ENCODE peak calls at places on chromosome 21, in eight cellular contexts. F, A, I, V, Y, X, B and G are unnamed samples.

GRCh38 chr21:46065215-46065992 is 32.5 kb upstream of the COL6A2 start:
- DNase-seq in V (peak; percentile 38), B (peak; percentile 73), I (peak; percentile 58), X (peak; percentile 55), Y (no peak), A (peak; percentile 19), F (no peak), G (no peak)

GRCh38 chr21:45891388-45892155 is 90.0 kb upstream of the COL6A1 start:
- DNase-seq in B (no peak), Y (no peak), A (no peak), F (no peak), V (no peak), X (no peak), I (no peak), G (no peak)

GRCh38 chr21:15064576-15065380 is at the start of gene NRIP1:
- DNase-seq in B (peak; percentile 92), F (peak; percentile 93), V (peak; percentile 94), I (peak; percentile 95), X (peak; percentile 93), Y (peak; percentile 85), A (peak; percentile 85), G (peak; percentile 89)

GRCh38 chr21:29521872-29522271 is 223.2 kb downstream of the BACH1 start:
- DNase-seq in Y (no peak), F (no peak), I (no peak), X (no peak), V (no peak), B (no peak), A (no peak), G (no peak)

GRCh38 chr21:34129039-34129891 is 55.9 kb downstream of the MRPS6 start:
- DNase-seq in A (no peak), Y (no peak), X (peak; percentile 42), V (peak; percentile 65), F (peak; percentile 64), I (peak; percentile 95), B (peak; percentile 92), G (no peak)

GRCh38 chr21:41170442-41170841 is 2.5 kb downstream of the BACE2 start:
- DNase-seq in Y (peak; percentile 56), I (peak; percentile 35), X (peak; percentile 62), B (peak; percentile 23), A (peak; percentile 37), F (peak; percentile 57), V (peak; percentile 68), G (peak; percentile 5)

GRCh38 chr21:20882462-20883415 is 115.5 kb upstream of the NCAM2 start:
- DNase-seq in Y (peak; percentile 3), V (peak; percentile 36), A (no peak), I (peak; percentile 71), F (peak; percentile 31), X (peak; percentile 21), B (peak; percentile 53), G (no peak)

GRCh38 chr21:45341779-45342178 is 54.1 kb upstream of the POFUT2 start:
- DNase-seq in I (peak; percentile 68), B (no peak), F (peak; percentile 70), V (peak; percentile 60), X (no peak), Y (no peak), A (no peak), G (no peak)

GRCh38 chr21:45478115-45478801 is 64.0 kb downstream of the SLC19A1 start:
- DNase-seq in V (peak; percentile 69), Y (peak; percentile 46), X (peak; percentile 74), I (peak; percentile 77), F (peak; percentile 50), B (peak; percentile 72), A (peak; percentile 86), G (peak; percentile 94)

GRCh38 chr21:39300587-39300986 is 12.8 kb downstream of the BRWD1 start:
- DNase-seq in A (no peak), I (no peak), V (no peak), Y (no peak), B (no peak), F (no peak), X (no peak), G (no peak)

GRCh38 chr21:45283611-45284455 is 3.9 kb downstream of the POFUT2 start:
- DNase-seq in I (no peak), X (peak; percentile 5), A (no peak), V (no peak), Y (no peak), B (no peak), F (no peak), G (no peak)

GRCh38 chr21:14383596-14384210 is 757 bp upstream of the HSPA13 start:
- DNase-seq in V (peak; percentile 5), F (no peak), Y (peak; percentile 16), X (no peak), I (no peak), A (peak; percentile 14), B (peak; percentile 54), G (peak; percentile 12)

GRCh38 chr21:31938330-31939301 is 65.8 kb downstream of the HUNK start:
- DNase-seq in X (no peak), A (no peak), V (peak; percentile 46), B (no peak), F (no peak), Y (no peak), I (no peak), G (no peak)

GRCh38 chr21:45019076-45019886 is 55.1 kb upstream of the ADARB1 start:
- DNase-seq in A (no peak), X (peak; percentile 8), B (no peak), Y (no peak), I (no peak), F (peak; percentile 50), V (no peak), G (no peak)

GRCh38 chr21:45021428-45022347 is 52.7 kb upstream of the ADARB1 start:
- DNase-seq in A (no peak), X (no peak), V (no peak), Y (no peak), I (no peak), F (no peak), B (no peak), G (no peak)

GRCh38 chr21:44965251-44966022 is 25.6 kb downstream of the SLX9 start:
- DNase-seq in V (no peak), I (peak; percentile 86), Y (no peak), X (no peak), A (no peak), F (no peak), B (peak; percentile 30), G (peak; percentile 18)

GRCh38 chr21:44943686-44944550 is 4.1 kb downstream of the SLX9 start:
- DNase-seq in A (no peak), I (no peak), X (no peak), Y (no peak), V (no peak), F (no peak), B (no peak), G (no peak)

GRCh38 chr21:33011462-33011861 is 14.3 kb upstream of the OLIG2 start:
- DNase-seq in V (peak; percentile 61), I (peak; percentile 56), A (no peak), B (peak; percentile 31), X (no peak), Y (peak; percentile 76), F (peak; percentile 95), G (peak; percentile 34)

GRCh38 chr21:16873581-16873980 is 639.3 kb upstream of the CXADR start:
- DNase-seq in V (no peak), Y (no peak), F (no peak), X (no peak), B (no peak), A (no peak), I (no peak), G (no peak)

GRCh38 chr21:21973806-21974205 is 975.6 kb downstream of the NCAM2 start:
- DNase-seq in B (peak; percentile 5), X (no peak), I (peak; percentile 44), Y (no peak), A (no peak), F (no peak), V (no peak), G (no peak)

GRCh38 chr21:45293214-45293725 is 5.6 kb upstream of the POFUT2 start:
- DNase-seq in B (peak; percentile 38), Y (no peak), V (no peak), A (no peak), X (no peak), F (no peak), I (peak; percentile 49), G (no peak)

GRCh38 chr21:34126269-34126668 is 52.9 kb downstream of the MRPS6 start:
- DNase-seq in X (no peak), V (no peak), A (no peak), Y (no peak), F (peak; percentile 87), B (peak; percentile 16), I (peak; percentile 47), G (no peak)

GRCh38 chr21:45534591-45535331 is 7.5 kb downstream of the SLC19A1 start:
- DNase-seq in V (no peak), F (no peak), Y (no peak), A (no peak), I (peak; percentile 34), B (peak; percentile 32), X (peak; percentile 86), G (peak; percentile 73)

GRCh38 chr21:21547368-21547953 is 549.3 kb downstream of the NCAM2 start:
- DNase-seq in V (no peak), A (no peak), Y (no peak), B (peak; percentile 31), X (no peak), I (peak; percentile 75), F (no peak), G (no peak)

GRCh38 chr21:37915941-37916794 is at the start of gene KCNJ6:
- DNase-seq in I (peak; percentile 60), V (peak; percentile 33), B (peak; percentile 59), X (no peak), Y (peak; percentile 58), F (peak; percentile 49), A (no peak), G (peak; percentile 30)
- TF ChIP-seq CTCF in I (peak; percentile 80), V (peak; percentile 54), B (peak; percentile 73), X (peak; percentile 39), Y (peak; percentile 37), F (peak; percentile 47), A (no peak), G (peak; percentile 15)

GRCh38 chr21:43809346-43809799 is 20.0 kb downstream of the RRP1 start:
- DNase-seq in B (no peak), I (no peak), V (no peak), X (no peak), F (no peak), Y (no peak), A (no peak), G (no peak)
- TF ChIP-seq CTCF in B (no peak), I (no peak), V (no peak), X (no peak), F (no peak), Y (no peak), A (no peak), G (no peak)

DNA sequence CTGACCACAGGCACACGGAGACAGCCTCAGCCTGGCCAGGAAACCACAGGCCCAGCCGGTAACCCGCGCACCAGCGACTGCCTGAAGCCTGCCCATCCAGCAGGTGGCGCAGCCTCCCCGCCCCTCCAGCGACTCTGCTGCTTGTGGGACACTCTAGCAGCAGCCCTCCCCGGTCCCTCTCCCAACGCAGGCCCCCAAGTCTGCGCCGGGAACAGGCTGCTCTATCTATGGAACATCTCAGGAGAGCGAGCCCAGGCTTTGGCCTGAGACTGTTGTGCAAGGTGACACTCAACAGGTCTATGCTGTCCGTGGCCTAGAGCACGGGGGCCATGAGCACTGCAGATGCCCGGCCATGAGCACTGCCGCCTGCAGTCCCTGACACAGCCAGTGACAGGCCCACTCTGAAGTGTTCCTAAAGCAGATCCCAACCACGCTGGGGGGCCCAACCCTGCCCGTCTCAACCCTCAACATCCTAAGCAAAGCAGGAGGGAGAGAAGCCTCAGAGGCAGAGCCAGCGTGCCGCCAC is 28.4 kb downstream of the WDR4 start:
- DNase-seq in X (no peak), I (peak; percentile 26), B (no peak), F (peak; percentile 27), V (no peak), A (no peak), Y (peak; percentile 36), G (peak; percentile 32)
- TF ChIP-seq CTCF in X (no peak), I (peak; percentile 57), B (peak; percentile 35), F (peak; percentile 50), V (peak; percentile 30), A (peak; percentile 54), Y (peak; percentile 32), G (peak; percentile 86)

GRCh38 chr21:28235169-28235892 is 757.3 kb downstream of the LTN1 start:
- DNase-seq in V (peak; percentile 40), X (no peak), F (no peak), A (no peak), I (peak; percentile 35), B (no peak), Y (no peak), G (peak; percentile 84)
- TF ChIP-seq CTCF in V (peak; percentile 32), X (no peak), F (peak; percentile 4), A (no peak), I (peak; percentile 50), B (no peak), Y (no peak), G (no peak)